ENCODE peak calls at places on chromosomes 5 and 9, in ten cellular contexts. P is effector CD4-positive, alpha-beta T cell; X is EL; B is aorta; N is endothelial cell; L is stimulated activated CD4-positive, alpha-beta T cell treated with anti-CD3 and anti-CD28 coated beads, Interleukin-1b, Interleukin-23, amount 100 ng/mL, for 24 hours; F is stimulated activated CD8-positive, alpha-beta memory T cell treated with anti-CD3 and anti-CD28 coated beads, Interleukin-2, amount 100 ng/mL, for 1 hour; H is HuH-7; U is epithelial cell of prostate; Z is pancreas. S is an unnamed sample.

GRCh38 chr9:97908736-97909135 is 13.6 kb downstream of the TRMO start:
- DNase-seq in P (no peak), X (no peak), B (no peak), N (no peak), L (no peak), F (no peak), H (no peak), U (no peak), Z (no peak), S (no peak)

GRCh38 chr5:56037531-56038010 is 42.8 kb upstream of the IL6ST start:
- DNase-seq in P (no peak), X (no peak), B (no peak), N (no peak), L (no peak), F (no peak), H (no peak), U (no peak), Z (no peak), S (no peak)

GRCh38 chr5:38622723-38623129 is 66.3 kb upstream of the LIFR start:
- DNase-seq in P (no peak), X (no peak), B (no peak), N (no peak), L (no peak), F (no peak), H (no peak), U (no peak), Z (no peak), S (no peak)

GRCh38 chr5:171762841-171763408 is 22.7 kb upstream of the SMIM23 start:
- DNase-seq in P (no peak), X (no peak), B (no peak), N (no peak), L (no peak), F (no peak), H (no peak), U (no peak), Z (no peak), S (no peak)

GRCh38 chr5:74945561-74946165 is 79.5 kb upstream of the FAM169A start:
- DNase-seq in P (no peak), X (peak), B (no peak), N (no peak), L (no peak), F (no peak), H (no peak), U (no peak), Z (no peak), S (no peak)

GRCh38 chr5:155767480-155767879 is 559.5 kb upstream of the SGCD start:
- DNase-seq in P (no peak), X (no peak), B (no peak), N (no peak), L (no peak), F (no peak), H (no peak), U (no peak), Z (no peak), S (no peak)

GRCh38 chr9:91428927-91429351 is 5.3 kb upstream of the NFIL3 start:
- DNase-seq in P (no peak), X (no peak), B (no peak), N (no peak), L (no peak), F (no peak), H (no peak), U (no peak), Z (no peak), S (no peak)

GRCh38 chr5:54882841-54883240 is 102.6 kb downstream of the ESM1 start:
- DNase-seq in P (no peak), X (no peak), B (no peak), N (no peak), L (no peak), F (no peak), H (no peak), U (no peak), Z (no peak), S (no peak)

GRCh38 chr5:156481741-156482140 is 154.8 kb downstream of the SGCD start:
- DNase-seq in P (no peak), X (no peak), B (no peak), N (no peak), L (no peak), F (no peak), H (no peak), U (peak), Z (no peak), S (no peak)

GRCh38 chr9:6144947-6145346 is 70.7 kb upstream of the IL33 start:
- DNase-seq in P (no peak), X (no peak), B (no peak), N (no peak), L (no peak), F (no peak), H (no peak), U (no peak), Z (no peak), S (no peak)

GRCh38 chr5:172789687-172790495 is 18.9 kb upstream of the DUSP1 start:
- DNase-seq in P (no peak), X (peak), B (no peak), N (no peak), L (no peak), F (no peak), H (no peak), U (no peak), Z (no peak), S (no peak)

GRCh38 chr9:95286151-95286550 is 31.4 kb downstream of the FANCC start:
- DNase-seq in P (no peak), X (no peak), B (no peak), N (no peak), L (no peak), F (no peak), H (no peak), U (no peak), Z (no peak), S (no peak)

GRCh38 chr5:53601570-53601969 is 41.1 kb downstream of the NDUFS4 start:
- DNase-seq in P (no peak), X (peak), B (no peak), N (no peak), L (no peak), F (no peak), H (no peak), U (peak), Z (no peak), S (no peak)

GRCh38 chr5:74685979-74686631 is 1.1 kb downstream of the HEXB start:
- DNase-seq in P (no peak), X (peak), B (peak), N (no peak), L (no peak), F (peak), H (no peak), U (no peak), Z (no peak), S (peak)

GRCh38 chr9:34492051-34492450 is 30.7 kb downstream of the ENHO start:
- DNase-seq in P (no peak), X (no peak), B (no peak), N (no peak), L (no peak), F (no peak), H (no peak), U (no peak), Z (no peak), S (no peak)

S was measured in mucosa of descending colon.